ENCODE peak calls at places on chromosomes 16 and 17, in seven cellular contexts. X is ovary, S is fibroblast of lung, C is dorsolateral prefrontal cortex, H is IMR-90, F is GM23338, G is A549. O is an unnamed sample.

GRCh38 chr16:8798174-8798527 is 512 bp downstream of the PMM2 start:
- DNase-seq in F (no peak), H (peak), S (peak), X (no peak), G (peak), C (no peak), O (no peak)

GRCh38 chr17:78956254-78956653 is 23.5 kb downstream of the LGALS3BP start:
- DNase-seq in G (no peak), H (no peak), X (no peak), C (no peak), F (no peak), S (no peak), O (no peak)

GRCh38 chr16:48152226-48152625 is 3.6 kb downstream of the ABCC12 start:
- DNase-seq in G (no peak), C (no peak), X (no peak), F (no peak), S (no peak), H (no peak), O (no peak)

GRCh38 chr17:56506349-56506748 is 87.2 kb upstream of the NOG start:
- DNase-seq in G (peak), X (no peak), S (no peak), C (no peak), H (no peak), F (peak), O (no peak)

GRCh38 chr17:2237521-2237921 is 66.1 kb downstream of the SMG6 start:
- DNase-seq in G (no peak), F (no peak), C (no peak), H (no peak), X (peak), S (peak), O (no peak)

GRCh38 chr17:39938140-39938869 is 10.8 kb downstream of the LRRC3C start:
- DNase-seq in X (no peak), H (no peak), G (no peak), C (no peak), S (no peak), F (no peak), O (no peak)

GRCh38 chr16:67461600-67462278 is 19.2 kb downstream of the ATP6V0D1 start:
- DNase-seq in G (no peak), H (no peak), F (no peak), C (no peak), S (no peak), X (no peak), O (no peak)

GRCh38 chr16:10511829-10512228 is 68.6 kb downstream of the EMP2 start:
- DNase-seq in F (no peak), S (no peak), X (no peak), C (no peak), G (no peak), H (no peak), O (no peak)

GRCh38 chr16:73163238-73163795 is 115.4 kb upstream of the ZFHX3 start:
- DNase-seq in G (no peak), S (peak), C (no peak), H (no peak), X (no peak), F (no peak), O (no peak)

GRCh38 chr17:80000136-80000535 is 35.5 kb downstream of the TBC1D16 start:
- DNase-seq in X (no peak), C (no peak), S (no peak), G (no peak), F (no peak), H (no peak), O (no peak)

GRCh38 chr17:41689497-41690299 is 1.0 kb downstream of the EIF1 start:
- DNase-seq in H (peak), G (peak), S (peak), X (no peak), F (peak), C (no peak), O (no peak)

GRCh38 chr17:1462164-1463112 is 6.4 kb upstream of the CRK start:
- DNase-seq in G (no peak), S (no peak), F (no peak), H (no peak), C (no peak), X (peak), O (no peak)

GRCh38 chr17:67489273-67489672 is 112.2 kb downstream of the PITPNC1 start:
- DNase-seq in S (no peak), G (no peak), X (no peak), F (no peak), C (no peak), H (no peak), O (no peak)

GRCh38 chr17:40942553-40942952 is 5.1 kb upstream of the KRT23 start:
- DNase-seq in F (no peak), X (no peak), H (no peak), G (no peak), S (no peak), C (no peak), O (no peak)

GRCh38 chr17:39209317-39210092 is 9.4 kb downstream of the RPL19 start:
- DNase-seq in S (peak), X (peak), H (peak), G (no peak), F (peak), C (peak), O (no peak)

GRCh38 chr16:30027588-30028437 is 3.3 kb downstream of the TLCD3B start:
- DNase-seq in X (no peak), C (no peak), H (no peak), F (peak), G (no peak), S (no peak), O (no peak)

DNA sequence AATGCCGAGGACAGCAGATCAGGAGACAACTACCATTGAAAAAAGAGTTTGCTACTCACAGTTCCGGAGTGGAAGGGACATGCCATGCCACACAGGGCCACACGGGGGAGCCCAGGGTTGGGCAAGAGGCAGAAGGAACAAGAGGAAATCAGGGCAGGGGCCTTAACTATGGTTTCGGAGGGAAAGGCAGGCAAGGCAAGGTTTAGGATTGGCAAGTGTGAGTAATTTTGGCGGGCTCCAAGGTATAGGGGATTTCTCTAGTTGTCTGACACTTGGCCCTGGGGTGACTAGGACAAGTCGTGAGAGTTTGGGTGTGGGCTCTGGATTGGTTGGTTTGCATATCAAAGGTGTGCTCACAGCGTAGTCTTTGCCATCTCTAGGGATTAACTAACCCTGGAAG is 27.0 kb upstream of the NTN1 start:
- DNase-seq in S (peak), G (peak), C (peak), X (no peak), H (peak), F (peak), O (peak)
- TF ChIP-seq CTCF in S (peak), G (peak), C (peak), X (no peak), H (peak), F (peak), O (peak)

DNA sequence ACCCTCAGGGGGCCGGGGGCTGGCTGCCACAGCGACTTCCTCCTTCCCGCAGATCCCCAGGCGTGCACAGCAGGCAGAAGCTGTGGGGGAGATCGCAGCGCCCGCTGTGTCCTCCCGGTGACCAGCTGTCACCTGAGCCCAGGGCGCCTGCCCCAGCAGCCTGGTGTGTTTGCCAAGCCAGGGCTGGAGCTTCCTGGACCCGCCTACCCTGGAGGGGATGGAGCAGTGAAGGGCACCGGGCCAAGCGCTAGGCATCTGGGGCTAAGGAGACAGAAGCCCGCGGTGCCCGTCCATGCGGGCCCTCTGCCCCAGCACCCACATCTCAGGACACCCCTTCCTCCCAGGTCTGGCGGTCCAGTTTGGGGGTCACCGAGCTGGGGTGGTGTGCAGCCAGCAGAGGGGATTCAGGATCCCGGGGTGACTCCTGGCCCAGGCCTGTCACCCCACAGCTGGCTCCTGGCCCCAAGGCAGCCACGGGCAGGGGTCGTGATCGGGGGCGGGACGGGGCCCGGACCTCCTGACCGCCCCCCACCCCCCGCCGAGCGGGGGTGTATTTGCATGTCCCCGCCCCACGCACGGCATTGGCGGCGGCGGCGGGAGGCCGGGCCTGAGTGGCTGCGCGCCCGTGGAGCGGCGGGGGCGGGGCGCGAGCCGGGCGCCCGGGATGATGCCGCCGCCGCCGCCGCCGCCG is at the start of gene RAB26:
- DNase-seq in H (peak), G (peak), S (peak), F (peak), C (peak), X (peak), O (no peak)
- H3K4me3 ChIP-seq in H (peak), G (peak), S (peak), F (peak), C (peak), X (peak), O (peak)

GRCh38 chr17:68603027-68603426 is 1.9 kb upstream of the FAM20A start:
- DNase-seq in S (no peak), C (no peak), F (no peak), H (no peak), G (no peak), X (no peak), O (no peak)
- H3K27ac ChIP-seq in S (no peak), C (no peak), F (no peak), H (no peak), G (no peak), X (no peak), O (no peak)

DNA sequence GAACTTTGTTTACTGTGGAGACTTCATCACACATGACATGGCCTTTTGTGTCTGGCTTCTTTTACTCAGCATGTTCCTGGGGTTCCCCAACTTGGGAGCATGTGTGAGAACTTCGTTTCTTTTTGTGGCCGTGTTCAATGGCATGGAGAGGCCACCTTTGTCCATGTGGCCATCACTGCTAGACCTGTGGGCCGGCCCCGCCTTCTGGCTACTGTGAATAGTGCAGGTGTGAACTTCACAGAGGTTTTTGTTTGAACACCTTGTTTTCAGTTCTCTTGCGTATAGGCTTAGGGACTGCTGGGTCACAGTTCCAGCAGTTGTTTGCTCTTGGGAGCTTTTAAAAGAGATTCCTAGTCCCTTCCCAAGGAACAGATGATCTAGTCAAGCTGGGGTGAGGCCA is 5.7 kb upstream of the SLC38A8 start:
- DNase-seq in G (peak), C (no peak), H (no peak), X (peak), F (peak), S (no peak), O (no peak)
- TF ChIP-seq CTCF in G (no peak), C (no peak), H (no peak), X (no peak), F (peak), S (no peak), O (peak)

DNA sequence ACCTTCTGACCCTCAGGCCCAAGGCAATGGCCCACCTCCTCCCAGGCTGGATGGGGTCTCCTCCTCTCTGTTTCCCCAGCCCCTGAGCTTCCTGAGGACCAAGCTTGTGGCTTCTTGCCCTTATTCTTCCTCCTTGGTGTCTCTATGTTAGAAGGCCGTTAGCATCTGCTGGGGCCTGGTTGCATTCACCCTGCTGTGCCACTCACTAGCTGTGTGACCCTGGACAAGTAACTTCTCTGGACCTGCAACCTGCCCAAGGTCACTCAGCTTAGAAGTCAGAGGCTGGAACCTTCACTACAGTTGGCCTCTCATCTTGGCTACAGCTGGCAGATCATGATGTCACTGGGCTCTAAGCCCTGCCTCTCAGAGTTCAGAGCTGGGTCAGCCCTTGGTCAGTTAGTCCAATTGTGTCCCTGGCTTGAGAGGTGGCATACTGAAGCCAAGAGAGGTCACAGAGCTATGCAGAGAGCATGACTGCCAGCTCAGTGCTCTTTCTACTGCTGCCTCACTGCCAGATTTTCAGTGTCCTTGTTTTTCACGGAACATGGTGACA is 3.0 kb downstream of the MT2A start:
- DNase-seq in F (no peak), C (no peak), H (peak), G (peak), X (no peak), S (peak), O (no peak)
- H3K4me3 ChIP-seq in F (no peak), C (no peak), H (no peak), G (no peak), X (no peak), S (no peak), O (no peak)

GRCh38 chr17:35692811-35693210 is 38.6 kb upstream of the RASL10B start:
- DNase-seq in F (no peak), X (no peak), S (no peak), H (no peak), G (no peak), C (no peak), O (no peak)

GRCh38 chr17:35700157-35700556 is 31.3 kb upstream of the RASL10B start:
- DNase-seq in S (no peak), C (no peak), G (no peak), F (no peak), X (no peak), H (peak), O (no peak)

GRCh38 chr17:35694906-35695305 is 36.5 kb upstream of the RASL10B start:
- DNase-seq in X (no peak), S (no peak), H (no peak), F (no peak), C (no peak), G (no peak), O (no peak)

GRCh38 chr17:35698800-35699199 is 32.6 kb upstream of the RASL10B start:
- DNase-seq in S (no peak), F (no peak), G (no peak), C (no peak), H (no peak), X (no peak), O (no peak)

GRCh38 chr17:35695613-35696012 is 35.8 kb upstream of the RASL10B start:
- DNase-seq in H (no peak), X (no peak), S (no peak), C (no peak), G (no peak), F (peak), O (no peak)
- H3K27ac ChIP-seq in H (no peak), X (no peak), S (no peak), C (no peak), G (no peak), F (no peak), O (no peak)

GRCh38 chr17:63955791-63956190 is 16.9 kb downstream of the SCN4A start:
- DNase-seq in F (no peak), H (no peak), X (no peak), S (no peak), C (no peak), G (no peak), O (no peak)
- TF ChIP-seq CTCF in F (no peak), H (no peak), X (no peak), S (no peak), C (no peak), G (no peak), O (no peak)

GRCh38 chr17:51427259-51428255 is 167.2 kb downstream of the UTP18 start:
- DNase-seq in H (no peak), S (no peak), F (no peak), X (no peak), C (no peak), G (no peak), O (no peak)
- H3K4me3 ChIP-seq in H (no peak), S (no peak), F (no peak), X (no peak), C (no peak), G (no peak), O (no peak)

DNA sequence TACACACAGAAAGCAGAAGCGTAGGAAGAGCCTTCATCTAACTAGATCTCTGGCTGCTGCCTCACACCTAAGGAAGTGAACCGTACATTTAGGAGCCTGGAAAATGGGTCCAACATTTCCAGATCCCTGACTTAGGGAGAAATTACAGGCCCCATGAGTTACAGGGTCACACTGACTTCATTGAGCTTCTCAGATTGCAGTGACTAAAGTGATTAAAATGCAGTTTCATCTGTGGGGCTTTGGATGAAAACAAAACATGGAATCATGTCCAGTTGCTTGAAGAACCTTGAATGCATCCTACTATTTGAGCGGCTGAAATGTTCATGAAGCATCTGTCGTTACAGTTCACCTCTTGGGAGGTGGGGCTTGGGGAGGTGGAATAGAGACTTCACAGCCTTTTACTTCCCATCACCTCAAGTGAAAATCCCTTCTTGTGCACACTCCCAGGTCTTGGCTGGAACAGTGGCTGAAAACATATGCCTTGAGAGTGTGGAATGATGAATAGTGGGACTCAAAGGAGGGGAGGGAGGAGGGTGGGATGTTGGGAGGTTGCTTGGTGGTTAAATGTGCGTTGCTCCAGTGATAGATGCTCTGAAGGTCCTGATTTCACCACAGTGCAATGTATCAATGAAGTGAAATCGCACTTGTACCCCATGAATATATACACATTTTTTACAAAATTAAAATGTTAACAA is 19.7 kb downstream of the TEKT3 start:
- DNase-seq in H (peak), X (no peak), G (no peak), F (no peak), C (no peak), S (peak), O (peak)
- H3K27ac ChIP-seq in H (no peak), X (no peak), G (no peak), F (no peak), C (no peak), S (no peak), O (no peak)

DNA sequence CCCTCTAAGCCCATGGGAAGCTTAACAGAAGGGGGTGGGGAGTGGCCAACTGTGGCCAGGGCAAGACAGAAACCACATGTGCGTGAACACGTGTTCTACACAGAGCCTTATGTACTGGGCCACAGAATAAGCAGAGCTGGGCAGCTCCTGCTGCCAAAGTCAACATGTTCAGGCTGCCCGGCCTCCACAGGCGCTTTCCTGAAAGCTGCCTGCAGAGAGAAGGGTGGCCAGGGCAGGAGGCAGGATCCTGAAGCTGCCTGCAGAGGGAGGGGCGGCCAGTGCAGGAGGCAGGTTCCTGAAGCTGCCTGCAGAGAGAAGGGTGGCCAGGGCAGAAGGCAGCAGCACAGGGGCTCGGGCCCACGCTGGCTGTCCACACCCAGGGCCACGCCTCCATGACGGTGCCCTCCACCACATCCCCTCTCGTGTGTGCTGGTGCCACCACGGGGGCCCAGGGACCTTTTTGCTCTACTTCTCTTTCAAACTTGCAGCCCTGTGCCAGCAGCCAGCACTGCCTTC is 79.5 kb downstream of the ANKRD11 start:
- DNase-seq in C (no peak), F (no peak), X (peak), S (peak), H (peak), G (no peak), O (peak)
- TF ChIP-seq CTCF in C (no peak), F (no peak), X (no peak), S (peak), H (no peak), G (no peak), O (peak)